ENCODE peak calls at places on chromosomes 1 and 21, in four cellular contexts. M is CD8-positive, alpha-beta memory T cell; N is CD8-positive, alpha-beta T cell; I is AG04450. Z is an unnamed sample.
A peak's percentile ranks its signal among the peaks of the same experiment; 100 is the strongest.

GRCh38 chr1:44294588-44295007 is 60.5 kb downstream of the ERI3 start:
- DNase-seq in M (no peak), N (no peak), I (peak; percentile 11), Z (no peak)

GRCh38 chr1:175016073-175016722 is 7.0 kb downstream of the MRPS14 start:
- DNase-seq in M (no peak), N (no peak), I (no peak), Z (no peak)

GRCh38 chr1:183968386-183968785 is 69.1 kb downstream of the COLGALT2 start:
- DNase-seq in M (no peak), N (no peak), I (no peak), Z (no peak)

GRCh38 chr1:63115527-63115926 is 206.8 kb upstream of the FOXD3 start:
- DNase-seq in M (no peak), N (no peak), I (no peak), Z (no peak)

GRCh38 chr21:38170705-38171682 is 85.8 kb upstream of the KCNJ15 start:
- DNase-seq in M (no peak), N (no peak), I (no peak), Z (no peak)

GRCh38 chr1:226551299-226551698 is 2.7 kb downstream of the STUM start:
- DNase-seq in M (no peak), N (no peak), I (no peak), Z (no peak)

GRCh38 chr1:31581821-31582810 is 5.8 kb downstream of the TINAGL1 start:
- DNase-seq in M (no peak), N (no peak), I (no peak), Z (peak; percentile 75)

GRCh38 chr1:63873751-63874150 is 99.9 kb downstream of the ROR1 start:
- DNase-seq in M (no peak), N (no peak), I (no peak), Z (no peak)

GRCh38 chr1:154463512-154463990 is 38.5 kb upstream of the TDRD10 start:
- DNase-seq in M (peak; percentile 33), N (peak; percentile 13), I (no peak), Z (no peak)

GRCh38 chr21:33540711-33541104 is 1.2 kb downstream of the GART start:
- DNase-seq in M (no peak), N (no peak), I (no peak), Z (no peak)

GRCh38 chr1:78726686-78727085 is 77.1 kb downstream of the IFI44 start:
- DNase-seq in M (no peak), N (no peak), I (no peak), Z (no peak)

GRCh38 chr1:44829506-44830384 is 13.3 kb downstream of the PTCH2 start:
- DNase-seq in M (no peak), N (no peak), I (no peak), Z (no peak)

GRCh38 chr1:30615076-30615795 is 108.1 kb downstream of the MATN1 start:
- DNase-seq in M (no peak), N (no peak), I (no peak), Z (no peak)

GRCh38 chr1:153364181-153364580 is 6.5 kb downstream of the S100A9 start:
- DNase-seq in M (no peak), N (no peak), I (no peak), Z (no peak)

GRCh38 chr1:30919025-30919881 is 10.7 kb upstream of the SDC3 start:
- DNase-seq in M (no peak), N (no peak), I (peak; percentile 55), Z (no peak)

GRCh38 chr21:35011681-35012080 is 37.4 kb downstream of the RUNX1 start:
- DNase-seq in M (no peak), N (no peak), I (peak; percentile 21), Z (no peak)

GRCh38 chr21:27825035-27825434 is 858.1 kb upstream of the ADAMTS5 start:
- DNase-seq in M (no peak), N (no peak), I (no peak), Z (no peak)

DNA sequence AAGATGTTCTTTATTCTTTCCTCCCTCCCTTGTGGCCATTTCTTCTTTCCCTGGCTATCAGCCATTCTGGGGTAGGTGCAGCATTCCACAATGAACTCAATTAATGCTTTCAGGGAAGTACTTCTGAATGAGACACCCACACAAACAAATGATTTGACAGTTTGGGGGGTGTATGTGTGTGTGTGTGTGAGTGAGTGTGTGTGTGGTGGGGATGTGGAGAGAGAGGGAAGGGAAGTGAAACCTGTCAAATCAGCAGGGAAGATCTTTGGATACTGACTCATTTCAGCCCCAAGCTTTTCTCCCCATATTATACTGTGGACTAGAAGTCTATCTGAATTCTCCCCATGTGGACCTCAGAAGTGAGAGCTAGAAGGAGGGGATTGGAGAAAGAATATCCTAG is 154.9 kb upstream of the CD34 start:
- DNase-seq in M (no peak), N (no peak), I (no peak), Z (no peak)
- H3K27ac ChIP-seq in M (no peak overlapping the region), N (no peak overlapping the region), I (no peak overlapping the region), Z (no peak overlapping the region)

DNA sequence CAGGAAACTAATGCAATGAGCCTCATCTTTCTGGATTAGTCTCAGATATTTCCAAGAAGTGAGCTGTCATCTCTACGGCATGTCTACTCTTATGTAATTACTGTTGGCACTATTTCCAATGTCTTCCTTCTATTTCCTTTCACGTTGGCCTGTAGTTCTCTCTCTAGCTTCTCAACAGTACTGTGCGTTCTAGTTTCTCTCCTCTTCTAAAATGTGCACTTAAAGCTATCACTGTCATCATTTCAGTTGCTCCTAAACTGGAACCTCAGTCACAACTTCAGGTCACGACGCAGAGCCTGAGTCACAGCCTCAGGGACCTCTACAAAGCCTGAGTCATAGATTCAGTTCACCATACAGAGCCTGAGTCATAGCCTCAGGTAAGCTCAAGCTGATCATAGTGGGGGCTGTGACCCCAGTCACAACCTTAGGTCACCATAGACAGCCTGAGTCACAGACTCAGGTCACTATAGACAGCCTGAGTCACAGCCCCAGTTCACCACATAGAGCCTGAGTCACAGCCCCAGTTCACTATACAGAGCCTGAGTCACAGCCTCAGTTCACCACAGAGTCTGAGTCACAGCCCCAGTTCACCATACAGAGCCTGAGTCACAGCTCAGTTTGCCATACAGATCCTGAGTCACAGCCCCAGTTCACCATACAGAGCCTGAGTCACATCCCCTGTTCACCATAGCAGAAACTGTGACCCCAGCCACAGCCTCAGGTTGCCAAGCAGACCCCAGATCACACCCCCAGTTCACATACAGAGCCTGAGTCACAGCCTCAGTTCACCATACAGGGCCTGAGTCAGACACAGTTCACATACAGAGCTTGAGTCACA is 13.0 kb downstream of the WNT9A start:
- DNase-seq in M (no peak), N (no peak), I (no peak), Z (peak; percentile 89)
- H3K27ac ChIP-seq in M (no peak overlapping the region), N (no peak overlapping the region), I (peak overlapping the region; percentile 31), Z (peak overlapping the region; percentile 87)

DNA sequence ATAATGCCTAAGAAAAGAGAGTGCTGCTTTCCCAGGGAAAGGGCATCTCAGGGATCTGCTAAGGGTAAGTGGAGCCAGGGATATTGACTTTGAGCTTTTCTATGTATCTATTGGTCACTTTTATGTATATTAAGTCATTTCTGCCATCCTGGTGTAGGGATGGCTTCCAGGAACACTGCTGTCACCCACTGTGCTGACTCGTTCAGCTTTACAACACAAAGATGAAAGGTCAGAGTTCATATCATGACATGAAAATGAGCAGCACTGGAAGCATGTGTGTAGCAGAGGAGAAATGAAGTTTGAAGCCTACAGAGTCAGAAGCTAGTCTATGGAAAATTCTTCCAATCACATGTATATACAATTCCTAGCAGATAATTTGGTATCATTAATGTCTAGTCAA is 37.1 kb upstream of the RGS8 start:
- DNase-seq in M (no peak), N (no peak), I (no peak), Z (no peak)
- H3K27ac ChIP-seq in M (no peak overlapping the region), N (no peak overlapping the region), I (no peak overlapping the region), Z (no peak overlapping the region)

GRCh38 chr1:19049128-19049768 is 92.8 kb upstream of the IFFO2 start:
- DNase-seq in M (no peak), N (no peak), I (no peak), Z (no peak)
- H3K27ac ChIP-seq in M (no peak overlapping the region), N (no peak overlapping the region), I (no peak overlapping the region), Z (no peak overlapping the region)

DNA sequence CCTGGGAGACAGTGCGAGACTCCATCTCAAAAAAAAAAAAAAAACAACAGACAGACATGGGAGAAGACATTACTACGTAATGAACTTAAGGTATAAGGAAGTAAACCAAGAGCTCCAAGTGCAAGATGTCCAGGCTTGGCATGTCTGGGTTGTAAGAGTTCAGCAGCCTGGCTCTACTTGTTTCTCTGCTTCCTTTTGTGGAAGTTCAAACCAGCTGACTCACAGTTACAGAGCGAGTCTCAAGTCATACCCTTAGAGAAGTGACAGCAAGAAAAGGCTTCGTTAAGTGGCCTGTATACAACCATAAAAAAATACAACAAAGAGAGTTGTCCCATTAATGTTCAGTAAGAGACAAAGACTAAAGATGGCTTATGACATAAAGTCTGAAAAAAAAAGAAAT is 1.3 kb downstream of the RIT1 start:
- DNase-seq in M (no peak), N (no peak), I (no peak), Z (peak; percentile 68)
- H3K27ac ChIP-seq in M (peak overlapping the region; percentile 80), N (no peak overlapping the region), I (peak overlapping the region; percentile 22), Z (peak overlapping the region; percentile 93)

GRCh38 chr1:21090460-21090859 is 86.2 kb downstream of the EIF4G3 start:
- DNase-seq in M (no peak), N (no peak), I (no peak), Z (no peak)
- H3K27ac ChIP-seq in M (no peak overlapping the region), N (no peak overlapping the region), I (no peak overlapping the region), Z (peak overlapping the region; percentile 49)

DNA sequence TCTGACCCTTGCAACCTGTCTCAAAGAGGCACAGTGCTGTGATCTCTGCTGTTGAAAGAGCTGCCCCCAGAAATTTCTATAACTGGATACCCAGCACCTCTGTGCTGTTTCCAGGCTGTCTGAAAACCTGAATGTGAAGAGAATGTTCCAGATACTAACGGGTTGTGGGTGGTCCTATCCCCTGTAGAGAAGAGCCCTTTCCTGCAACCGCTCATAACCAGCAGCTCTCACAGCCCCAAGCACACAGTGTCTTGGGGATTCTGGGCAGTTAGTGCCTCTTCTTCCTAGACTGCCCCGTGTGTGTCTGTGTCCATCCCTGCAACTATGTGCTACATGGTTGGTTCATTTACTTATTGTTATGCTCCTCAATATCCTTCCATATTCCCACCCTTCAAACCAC is 104.5 kb downstream of the SUSD4 start:
- DNase-seq in M (no peak), N (no peak), I (no peak), Z (no peak)
- H3K27ac ChIP-seq in M (no peak overlapping the region), N (no peak overlapping the region), I (no peak overlapping the region), Z (no peak overlapping the region)

DNA sequence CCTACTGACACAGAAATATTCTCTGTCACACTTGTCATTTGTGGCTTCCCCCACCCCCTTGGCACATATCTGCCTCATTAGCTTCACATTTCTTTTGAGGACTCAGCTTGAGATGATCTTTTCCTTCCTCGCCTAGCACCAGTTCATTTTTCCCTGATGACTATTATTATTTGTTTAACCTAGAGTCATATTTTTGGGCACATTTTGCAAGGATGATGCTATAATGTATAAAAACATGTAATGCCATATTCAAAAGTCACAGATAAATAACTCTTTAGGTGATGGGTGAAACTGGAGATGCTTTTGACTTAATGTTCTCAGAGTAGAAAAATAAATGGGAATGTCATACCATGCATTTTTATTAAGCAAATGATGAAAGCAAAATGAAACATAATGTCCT is 202.7 kb downstream of the BACH1 start:
- DNase-seq in M (no peak), N (no peak), I (peak; percentile 32), Z (no peak)
- H3K27ac ChIP-seq in M (no peak overlapping the region), N (no peak overlapping the region), I (peak overlapping the region; percentile 67), Z (no peak overlapping the region)

Z was measured in epithelial cell of prostate.